ENCODE peak calls at places on chromosomes 2 and 18, in five cellular contexts. V is uterus, H is A549, T is H54, B is endothelial cell of umbilical vein. F is an unnamed sample.

GRCh38 chr2:40827371-40827770 is 375.5 kb upstream of the SLC8A1 start:
- DNase-seq in V (no peak), H (no peak), T (no peak), B (no peak), F (peak)

GRCh38 chr18:9726936-9727335 is 18.8 kb downstream of the RAB31 start:
- DNase-seq in V (no peak), H (no peak), T (no peak), B (no peak), F (no peak)

GRCh38 chr2:9756692-9757250 is 86.5 kb upstream of the TAF1B start:
- DNase-seq in V (no peak), H (no peak), T (no peak), B (no peak), F (no peak)

GRCh38 chr18:74819433-74820059 is 221.9 kb downstream of the ZNF407 start:
- DNase-seq in V (no peak), H (peak), T (no peak), B (no peak), F (peak)

GRCh38 chr18:35376393-35376741 is 770 bp downstream of the ZNF396 start:
- DNase-seq in V (no peak), H (no peak), T (no peak), B (no peak), F (peak)

GRCh38 chr2:128442053-128442751 is 123.5 kb upstream of the HS6ST1 start:
- DNase-seq in V (peak), H (no peak), T (no peak), B (no peak), F (peak)

GRCh38 chr2:72668647-72669046 is 157.2 kb downstream of the EXOC6B start:
- DNase-seq in V (no peak), H (no peak), T (no peak), B (no peak), F (no peak)

GRCh38 chr2:133390151-133390550 is 178.1 kb downstream of the NCKAP5 start:
- DNase-seq in V (no peak), H (no peak), T (no peak), B (no peak), F (no peak)

GRCh38 chr2:79817288-79817687 is 304.4 kb downstream of the CTNNA2 start:
- DNase-seq in V (no peak), H (no peak), T (no peak), B (no peak), F (no peak)

GRCh38 chr2:113965644-113966043 is 75.8 kb downstream of the ACTR3 start:
- DNase-seq in V (no peak), H (no peak), T (no peak), B (peak), F (peak)

GRCh38 chr2:88942793-88943192 is 251.3 kb downstream of the RPIA start:
- DNase-seq in V (no peak), H (no peak), T (no peak), B (no peak), F (no peak)

GRCh38 chr2:119372778-119373568 is 6.2 kb downstream of the DBI start:
- DNase-seq in V (no peak), H (no peak), T (no peak), B (no peak), F (no peak)

GRCh38 chr2:54975175-54975574 is 75.1 kb downstream of the RTN4 start:
- DNase-seq in V (no peak), H (no peak), T (no peak), B (no peak), F (no peak)

GRCh38 chr2:153871231-153872221 is at the start of gene GALNT13:
- DNase-seq in V (peak), H (peak), T (peak), B (peak), F (peak)

GRCh38 chr2:189213226-189213625 is 33.7 kb upstream of the COL5A2 start:
- DNase-seq in V (no peak), H (no peak), T (no peak), B (no peak), F (no peak)

GRCh38 chr18:43634994-43635393 is 357.7 kb upstream of the SYT4 start:
- DNase-seq in V (no peak), H (no peak), T (no peak), B (no peak), F (no peak)

GRCh38 chr18:48787523-48788151 is 163.1 kb downstream of the SMAD7 start:
- DNase-seq in V (no peak), H (no peak), T (no peak), B (no peak), F (no peak)

GRCh38 chr18:24009651-24010333 is 4.8 kb upstream of the TTC39C start:
- DNase-seq in V (no peak), H (no peak), T (no peak), B (no peak), F (no peak)

GRCh38 chr2:223865124-223865523 is 27.7 kb upstream of the AP1S3 start:
- DNase-seq in V (no peak), H (no peak), T (no peak), B (no peak), F (no peak)

GRCh38 chr2:42125887-42126594 is 43.1 kb upstream of the EML4 start:
- DNase-seq in V (no peak), H (no peak), T (no peak), B (no peak), F (peak)

GRCh38 chr2:11679491-11680130 is 9.6 kb upstream of the NTSR2 start:
- DNase-seq in V (no peak), H (no peak), T (no peak), B (no peak), F (no peak)

GRCh38 chr2:61090386-61090921 is 24.8 kb downstream of the SANBR start:
- DNase-seq in V (no peak), H (no peak), T (no peak), B (no peak), F (no peak)

GRCh38 chr18:23398401-23398800 is 54.7 kb upstream of the RIOK3 start:
- DNase-seq in V (no peak), H (no peak), T (no peak), B (no peak), F (no peak)

GRCh38 chr18:79944126-79944731 is 7.2 kb downstream of the SLC66A2 start:
- DNase-seq in V (no peak), H (no peak), T (no peak), B (no peak), F (peak)

GRCh38 chr2:172985139-172985874 is 90.3 kb upstream of the MAP3K20 start:
- DNase-seq in V (no peak), H (peak), T (peak), B (peak), F (no peak)

GRCh38 chr2:69693472-69694450 is 48.2 kb upstream of the ANXA4 start:
- DNase-seq in V (no peak), H (no peak), T (no peak), B (no peak), F (no peak)

DNA sequence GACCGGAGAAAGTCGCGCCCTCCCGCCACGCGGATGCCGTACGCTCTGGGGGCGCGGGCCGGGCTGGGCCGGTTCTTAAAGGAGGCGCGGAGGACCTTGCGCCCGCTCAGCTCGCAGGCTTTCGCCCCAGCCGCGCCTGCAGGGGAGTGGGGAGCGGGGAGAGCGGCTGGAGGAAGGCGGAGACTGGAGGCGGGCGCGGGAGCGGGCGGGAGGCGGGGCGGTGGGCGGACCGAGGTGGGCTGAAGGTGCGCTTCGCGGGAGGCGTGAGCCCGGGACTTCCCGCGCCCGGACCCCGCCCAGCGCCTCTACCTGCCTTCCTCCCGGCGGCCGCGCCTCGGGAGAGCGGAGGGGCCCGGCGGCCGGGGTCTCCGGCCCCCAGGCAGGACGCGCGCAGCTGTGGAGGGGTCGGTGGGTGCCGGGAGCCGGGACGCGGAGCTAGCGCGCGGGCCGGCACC is at the start of gene ADRA2B:
- DNase-seq in V (no peak), H (peak), T (no peak), B (peak), F (peak)
- TF ChIP-seq POLR2A in V (no peak), H (no peak), T (no peak), B (no peak), F (no peak)

GRCh38 chr2:46315103-46315890 is 18.1 kb downstream of the EPAS1 start:
- DNase-seq in V (peak), H (peak), T (peak), B (peak), F (peak)
- TF ChIP-seq POLR2A in V (peak), H (peak), T (peak), B (peak), F (peak)

GRCh38 chr2:231612199-231613053 is 19.8 kb downstream of the TEX44 start:
- DNase-seq in V (peak), H (peak), T (peak), B (peak), F (peak)
- TF ChIP-seq POLR2A in V (no peak), H (no peak), T (no peak), B (no peak), F (no peak)

DNA sequence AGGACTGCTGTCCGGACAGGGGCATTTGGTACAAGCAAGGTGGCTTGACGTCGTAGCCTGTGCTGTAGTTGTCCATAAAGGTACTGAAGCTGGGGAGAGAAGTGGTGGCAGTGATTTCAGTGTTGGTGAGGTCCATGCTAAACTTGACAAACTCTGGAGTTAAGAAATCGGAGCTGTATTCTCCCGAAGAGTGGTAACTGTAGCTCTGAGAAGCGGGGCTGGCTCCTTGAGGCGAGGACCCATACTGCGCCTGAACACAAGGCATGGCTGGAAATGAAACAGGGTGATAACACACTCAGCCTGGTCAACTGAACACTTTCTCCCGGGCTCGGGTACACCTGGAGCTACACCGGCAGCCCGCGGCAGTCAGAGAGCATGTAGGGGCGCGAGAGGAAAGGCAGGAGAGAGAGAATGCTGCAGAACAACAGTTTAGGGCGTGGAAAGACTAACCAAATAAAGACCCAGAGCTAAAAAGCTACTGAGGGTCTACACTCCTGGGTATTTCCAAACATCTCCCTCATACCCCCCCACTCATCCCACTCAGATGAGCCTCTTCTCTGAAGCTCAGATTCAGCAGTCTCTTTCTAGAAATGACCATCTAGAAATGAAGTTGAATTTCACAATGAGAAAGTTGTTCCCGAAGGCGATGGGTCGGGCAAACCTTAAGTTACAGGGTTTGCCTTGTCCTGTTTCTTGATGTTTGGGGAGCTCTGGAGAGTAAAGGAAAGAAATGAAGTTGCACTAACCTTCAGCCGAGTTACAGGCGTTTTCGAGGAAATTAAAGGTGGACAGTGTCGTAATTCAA is 2.4 kb downstream of the NR4A2 start:
- DNase-seq in V (no peak), H (no peak), T (no peak), B (no peak), F (no peak)
- TF ChIP-seq POLR2A in V (no peak), H (no peak), T (no peak), B (no peak), F (no peak)

GRCh38 chr18:6947328-6948030 is 170.1 kb downstream of the LAMA1 start:
- DNase-seq in V (no peak), H (no peak), T (no peak), B (no peak), F (no peak)
- TF ChIP-seq POLR2A in V (no peak), H (no peak), T (no peak), B (no peak), F (no peak)

GRCh38 chr2:166173263-166173662 is 45.4 kb upstream of the SCN1A start:
- DNase-seq in V (no peak), H (no peak), T (no peak), B (no peak), F (no peak)
- TF ChIP-seq POLR2A in V (no peak), H (no peak), T (no peak), B (no peak), F (no peak)

DNA sequence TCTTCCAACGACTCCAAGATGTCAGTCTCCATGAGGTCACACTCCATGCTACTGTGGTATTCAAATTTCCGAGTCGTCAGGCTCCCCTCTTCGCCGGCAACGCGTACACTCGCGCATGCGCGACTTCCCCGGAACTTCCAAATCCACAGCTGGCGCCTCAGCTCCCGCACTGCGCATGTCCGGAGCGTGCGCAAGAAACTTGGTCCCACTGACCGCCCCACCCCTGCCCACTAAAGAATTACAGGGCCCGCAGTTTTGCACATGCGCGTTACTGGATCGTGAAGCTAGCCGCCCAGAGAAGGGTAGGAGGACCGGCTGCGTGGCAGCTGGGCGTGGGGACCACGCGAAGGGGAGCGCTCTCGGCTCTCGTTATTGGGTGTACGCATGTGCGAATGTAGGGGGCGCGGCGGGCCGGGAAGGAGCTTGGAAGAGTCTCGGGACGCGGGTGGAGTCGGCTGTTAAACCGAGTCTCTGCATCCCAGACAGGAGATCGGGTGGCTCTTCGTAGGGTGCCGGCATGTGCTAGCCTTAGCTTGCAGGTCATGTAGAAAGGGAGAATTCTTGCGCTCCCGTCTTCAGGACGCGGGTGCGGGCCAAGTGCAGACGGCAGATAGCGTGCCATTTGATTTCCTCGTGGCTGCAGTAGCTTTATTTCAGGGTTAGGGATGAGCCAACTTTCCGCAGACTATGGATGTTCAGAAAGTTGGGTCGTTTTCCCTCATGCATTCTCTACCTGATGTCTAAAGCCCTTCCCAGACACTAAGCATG is at the start of gene FAM98A:
- DNase-seq in V (peak), H (peak), T (peak), B (peak), F (peak)
- TF ChIP-seq POLR2A in V (peak), H (peak), T (peak), B (peak), F (peak)

GRCh38 chr2:29064746-29065478 is 9.4 kb downstream of the PCARE start:
- DNase-seq in V (no peak), H (no peak), T (no peak), B (no peak), F (no peak)

GRCh38 chr2:29065479-29065847 is 8.9 kb downstream of the PCARE start:
- DNase-seq in V (no peak), H (no peak), T (no peak), B (no peak), F (no peak)

GRCh38 chr2:29068513-29068912 is 5.8 kb downstream of the PCARE start:
- DNase-seq in V (no peak), H (no peak), T (no peak), B (no peak), F (no peak)

GRCh38 chr2:29066989-29067605 is 7.2 kb downstream of the PCARE start:
- DNase-seq in V (no peak), H (no peak), T (no peak), B (no peak), F (no peak)

DNA sequence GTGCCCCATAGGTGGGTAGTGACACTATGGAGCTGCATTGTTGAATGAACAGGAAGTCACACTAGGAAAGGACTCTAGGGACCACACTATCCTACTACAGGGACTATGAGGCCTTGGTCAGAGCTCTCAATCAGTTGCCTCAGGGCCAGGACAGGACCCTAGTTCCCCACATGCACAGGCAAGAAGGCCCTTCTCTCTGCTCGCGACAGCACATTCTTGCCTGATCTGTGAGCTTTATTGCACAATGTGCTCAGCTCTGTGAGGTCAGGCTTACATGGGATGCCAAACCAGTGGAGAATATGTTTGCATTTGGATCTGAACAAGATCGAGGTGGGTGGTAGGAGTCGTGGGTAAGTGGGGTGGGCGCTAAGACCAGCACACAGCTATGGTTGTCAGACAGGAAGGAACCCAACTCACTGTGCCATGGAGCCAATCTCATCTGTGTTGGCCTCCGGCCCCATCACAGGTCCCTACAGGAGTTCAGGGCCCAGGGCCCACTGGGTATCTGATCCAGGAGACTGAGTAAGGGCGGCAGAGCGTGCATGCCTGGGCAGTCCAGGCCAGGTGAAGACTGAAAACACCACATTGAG is 8.0 kb downstream of the PCARE start:
- DNase-seq in V (no peak), H (no peak), T (no peak), B (no peak), F (no peak)
- TF ChIP-seq POLR2A in V (no peak), H (no peak), T (no peak), B (no peak), F (no peak)

GRCh38 chr2:101124684-101125366 is 26.4 kb downstream of the TBC1D8 start:
- DNase-seq in V (peak), H (peak), T (peak), B (peak), F (no peak)
- TF ChIP-seq POLR2A in V (no peak), H (no peak), T (no peak), B (peak), F (no peak)